ENCODE peak calls at places on chromosomes 13 and 19, in four cellular contexts. One of them, this sample, is unnamed.
A peak's percentile ranks its signal among the peaks of the same experiment; 100 is the strongest.

GRCh38 chr13:26401069-26401468 is 147.1 kb downstream of the CDK8 start:
- DNase-seq in Calu3: no peak
- DNase-seq in progenitor cell of endocrine pancreas: no peak
- DNase-seq in brain microvascular endothelial cell: no peak
- DNase-seq in this sample: no peak

GRCh38 chr13:113077953-113078894 is 27.4 kb upstream of the F7 start:
- DNase-seq in Calu3: no peak
- DNase-seq in progenitor cell of endocrine pancreas: no peak
- DNase-seq in brain microvascular endothelial cell: no peak
- DNase-seq in this sample: no peak

GRCh38 chr19:3239367-3239766 is 14.9 kb downstream of the CELF5 start:
- DNase-seq in Calu3: no peak
- DNase-seq in progenitor cell of endocrine pancreas: no peak
- DNase-seq in brain microvascular endothelial cell: no peak
- DNase-seq in this sample: no peak

GRCh38 chr19:40379446-40380198 is 10.4 kb downstream of the HIPK4 start:
- DNase-seq in Calu3: no peak
- DNase-seq in progenitor cell of endocrine pancreas: no peak
- DNase-seq in brain microvascular endothelial cell: no peak
- DNase-seq in this sample: no peak

GRCh38 chr13:32033744-32034143 is 2.2 kb downstream of the FRY start:
- DNase-seq in Calu3: no peak
- DNase-seq in progenitor cell of endocrine pancreas: no peak
- DNase-seq in brain microvascular endothelial cell: no peak
- DNase-seq in this sample: no peak

GRCh38 chr19:15584541-15585115 is 30.4 kb upstream of the CYP4F8 start:
- DNase-seq in Calu3: peak; percentile 84
- DNase-seq in progenitor cell of endocrine pancreas: no peak
- DNase-seq in brain microvascular endothelial cell: peak; percentile 40
- DNase-seq in this sample: peak; percentile 34

GRCh38 chr19:55442372-55443044 is 592 bp downstream of the SHISA7 start:
- DNase-seq in Calu3: no peak
- DNase-seq in progenitor cell of endocrine pancreas: no peak
- DNase-seq in brain microvascular endothelial cell: no peak
- DNase-seq in this sample: no peak

GRCh38 chr19:10915511-10916091 is 12.8 kb downstream of the YIPF2 start:
- DNase-seq in Calu3: no peak
- DNase-seq in progenitor cell of endocrine pancreas: no peak
- DNase-seq in brain microvascular endothelial cell: peak; percentile 32
- DNase-seq in this sample: peak; percentile 84

GRCh38 chr13:45674908-45675307 is 27.2 kb upstream of the CBY2 start:
- DNase-seq in Calu3: no peak
- DNase-seq in progenitor cell of endocrine pancreas: no peak
- DNase-seq in brain microvascular endothelial cell: peak; percentile 53
- DNase-seq in this sample: peak; percentile 52

GRCh38 chr13:48437381-48437780 is 24.5 kb upstream of the LPAR6 start:
- DNase-seq in Calu3: peak; percentile 9
- DNase-seq in progenitor cell of endocrine pancreas: no peak
- DNase-seq in brain microvascular endothelial cell: peak; percentile 54
- DNase-seq in this sample: no peak

GRCh38 chr13:30907167-30907761 is 1.2 kb downstream of the MEDAG start:
- DNase-seq in Calu3: no peak
- DNase-seq in progenitor cell of endocrine pancreas: no peak
- DNase-seq in brain microvascular endothelial cell: no peak
- DNase-seq in this sample: no peak

GRCh38 chr19:51784922-51785690 is 9.9 kb upstream of the FPR3 start:
- DNase-seq in Calu3: no peak
- DNase-seq in progenitor cell of endocrine pancreas: no peak
- DNase-seq in brain microvascular endothelial cell: peak; percentile 32
- DNase-seq in this sample: peak; percentile 80

GRCh38 chr13:51259359-51259645 is 37.1 kb downstream of the FAM124A start:
- DNase-seq in Calu3: no peak
- DNase-seq in progenitor cell of endocrine pancreas: no peak
- DNase-seq in brain microvascular endothelial cell: no peak
- DNase-seq in this sample: no peak

GRCh38 chr13:73399347-73400216 is 340.8 kb downstream of the KLF5 start:
- DNase-seq in Calu3: peak; percentile 21
- DNase-seq in progenitor cell of endocrine pancreas: no peak
- DNase-seq in brain microvascular endothelial cell: no peak
- DNase-seq in this sample: no peak

GRCh38 chr19:6213696-6214585 is 65.8 kb downstream of the MLLT1 start:
- DNase-seq in Calu3: no peak
- DNase-seq in progenitor cell of endocrine pancreas: no peak
- DNase-seq in brain microvascular endothelial cell: no peak
- DNase-seq in this sample: no peak

GRCh38 chr19:16581971-16582343 is 9.7 kb upstream of the SLC35E1 start:
- DNase-seq in Calu3: no peak
- DNase-seq in progenitor cell of endocrine pancreas: no peak
- DNase-seq in brain microvascular endothelial cell: no peak
- DNase-seq in this sample: no peak

GRCh38 chr13:73865027-73865426 is 269.2 kb downstream of the KLF12 start:
- DNase-seq in Calu3: no peak
- DNase-seq in progenitor cell of endocrine pancreas: no peak
- DNase-seq in brain microvascular endothelial cell: no peak
- DNase-seq in this sample: no peak

GRCh38 chr13:44128522-44128921 is 245.1 kb upstream of the SERP2 start:
- DNase-seq in Calu3: no peak
- DNase-seq in progenitor cell of endocrine pancreas: no peak
- DNase-seq in brain microvascular endothelial cell: no peak
- DNase-seq in this sample: peak; percentile 39

GRCh38 chr13:100646030-100646673 is 28.4 kb downstream of the TMTC4 start:
- DNase-seq in Calu3: peak; percentile 5
- DNase-seq in progenitor cell of endocrine pancreas: peak; percentile 13
- DNase-seq in brain microvascular endothelial cell: peak; percentile 49
- DNase-seq in this sample: no peak

GRCh38 chr19:57803594-57804325 is 11.0 kb downstream of the ZNF552 start:
- DNase-seq in Calu3: peak; percentile 43
- DNase-seq in progenitor cell of endocrine pancreas: peak; percentile 34
- DNase-seq in brain microvascular endothelial cell: peak; percentile 77
- DNase-seq in this sample: peak; percentile 86

GRCh38 chr19:2986951-2987491 is 9.7 kb downstream of the TLE6 start:
- DNase-seq in Calu3: no peak
- DNase-seq in progenitor cell of endocrine pancreas: peak; percentile 37
- DNase-seq in brain microvascular endothelial cell: no peak
- DNase-seq in this sample: no peak

GRCh38 chr19:10685210-10685609 is 16.0 kb upstream of the QTRT1 start:
- DNase-seq in Calu3: no peak
- DNase-seq in progenitor cell of endocrine pancreas: no peak
- DNase-seq in brain microvascular endothelial cell: no peak
- DNase-seq in this sample: no peak

GRCh38 chr13:95375706-95376105 is 74.5 kb upstream of the ABCC4 start:
- DNase-seq in Calu3: no peak
- DNase-seq in progenitor cell of endocrine pancreas: no peak
- DNase-seq in brain microvascular endothelial cell: no peak
- DNase-seq in this sample: no peak

GRCh38 chr13:52034616-52035226 is 10.2 kb downstream of the UTP14C start:
- DNase-seq in Calu3: no peak
- DNase-seq in progenitor cell of endocrine pancreas: no peak
- DNase-seq in brain microvascular endothelial cell: no peak
- DNase-seq in this sample: no peak

GRCh38 chr19:14149509-14149994 is 13.2 kb upstream of the ASF1B start:
- DNase-seq in Calu3: no peak
- DNase-seq in progenitor cell of endocrine pancreas: no peak
- DNase-seq in brain microvascular endothelial cell: no peak
- DNase-seq in this sample: no peak

GRCh38 chr13:97749174-97749573 is 204.3 kb upstream of the IPO5 start:
- DNase-seq in Calu3: peak; percentile 1
- DNase-seq in progenitor cell of endocrine pancreas: no peak
- DNase-seq in brain microvascular endothelial cell: no peak
- DNase-seq in this sample: no peak

GRCh38 chr19:54390942-54391577 is 24.2 kb upstream of the TTYH1 start:
- DNase-seq in Calu3: peak; percentile 75
- DNase-seq in progenitor cell of endocrine pancreas: peak; percentile 60
- DNase-seq in brain microvascular endothelial cell: peak; percentile 26
- DNase-seq in this sample: peak; percentile 26

GRCh38 chr13:69306766-69307165 is 800.9 kb upstream of the ATXN8OS start:
- DNase-seq in Calu3: no peak
- DNase-seq in progenitor cell of endocrine pancreas: no peak
- DNase-seq in brain microvascular endothelial cell: no peak
- DNase-seq in this sample: no peak

GRCh38 chr19:31992750-31993149 is 352.7 kb upstream of the ZNF507 start:
- DNase-seq in Calu3: no peak
- DNase-seq in progenitor cell of endocrine pancreas: no peak
- DNase-seq in brain microvascular endothelial cell: no peak
- DNase-seq in this sample: no peak

GRCh38 chr13:84686458-84686857 is 804.2 kb upstream of the SLITRK1 start:
- DNase-seq in Calu3: no peak
- DNase-seq in progenitor cell of endocrine pancreas: no peak
- DNase-seq in brain microvascular endothelial cell: no peak
- DNase-seq in this sample: no peak

DNA sequence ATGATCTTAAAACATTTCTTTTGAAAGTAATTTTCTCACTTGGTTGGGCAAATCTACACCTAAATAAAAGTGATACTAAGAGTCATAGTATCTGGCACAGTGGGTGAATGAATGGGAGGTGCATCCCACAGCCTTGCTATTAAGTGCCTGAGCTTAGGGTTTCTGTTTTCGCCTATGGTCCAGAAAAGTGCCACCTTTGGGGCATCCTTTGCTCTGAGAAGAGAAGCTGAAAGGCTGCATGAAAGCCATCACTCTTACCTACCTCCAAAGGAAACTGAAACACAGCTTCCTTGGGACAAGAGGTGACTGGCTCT is 55.6 kb upstream of the AKAP11 start:
- DNase-seq in Calu3: no peak
- DNase-seq in progenitor cell of endocrine pancreas: no peak
- DNase-seq in brain microvascular endothelial cell: no peak
- DNase-seq in this sample: no peak
- TF ChIP-seq CTCF in Calu3: no peak
- TF ChIP-seq CTCF in progenitor cell of endocrine pancreas: no peak
- TF ChIP-seq CTCF in brain microvascular endothelial cell: no peak
- TF ChIP-seq CTCF in this sample: peak; percentile 3

DNA sequence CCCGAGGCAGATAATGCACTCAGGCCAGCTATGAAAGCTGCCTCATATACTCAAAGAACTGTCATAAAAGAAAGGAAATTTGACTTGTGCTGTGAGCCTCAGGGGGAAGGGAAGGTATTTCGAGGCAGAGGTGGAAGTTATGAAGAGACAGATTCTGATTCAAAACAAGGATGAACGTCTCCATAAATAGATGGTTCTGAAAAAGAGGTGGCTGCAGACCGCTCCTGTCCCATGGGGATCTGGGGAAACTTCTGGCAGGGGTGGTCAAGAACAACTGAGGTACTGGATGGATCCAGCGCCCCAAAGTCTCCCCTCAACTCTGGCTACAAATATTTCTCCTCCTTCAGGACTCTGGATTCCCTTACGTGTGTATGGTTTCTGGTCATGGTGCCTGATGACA is 168.1 kb upstream of the IRS2 start:
- DNase-seq in Calu3: no peak
- DNase-seq in progenitor cell of endocrine pancreas: no peak
- DNase-seq in brain microvascular endothelial cell: no peak
- DNase-seq in this sample: no peak
- TF ChIP-seq CTCF in Calu3: no peak
- TF ChIP-seq CTCF in progenitor cell of endocrine pancreas: no peak
- TF ChIP-seq CTCF in brain microvascular endothelial cell: no peak
- TF ChIP-seq CTCF in this sample: no peak

GRCh38 chr19:48977061-48977460 is 12.0 kb downstream of the FTL start:
- DNase-seq in Calu3: no peak
- DNase-seq in progenitor cell of endocrine pancreas: no peak
- DNase-seq in brain microvascular endothelial cell: no peak
- DNase-seq in this sample: no peak
- TF ChIP-seq CTCF in Calu3: no peak
- TF ChIP-seq CTCF in progenitor cell of endocrine pancreas: no peak
- TF ChIP-seq CTCF in brain microvascular endothelial cell: no peak
- TF ChIP-seq CTCF in this sample: no peak

GRCh38 chr19:1070931-1071791 is 4.2 kb downstream of the ARHGAP45 start:
- DNase-seq in Calu3: no peak
- DNase-seq in progenitor cell of endocrine pancreas: no peak
- DNase-seq in brain microvascular endothelial cell: no peak
- DNase-seq in this sample: no peak
- TF ChIP-seq CTCF in Calu3: no peak
- TF ChIP-seq CTCF in progenitor cell of endocrine pancreas: no peak
- TF ChIP-seq CTCF in brain microvascular endothelial cell: no peak
- TF ChIP-seq CTCF in this sample: peak; percentile 3

GRCh38 chr13:114234645-114235421 is at the start of gene CDC16:
- DNase-seq in Calu3: peak; percentile 74
- DNase-seq in progenitor cell of endocrine pancreas: peak; percentile 76
- DNase-seq in brain microvascular endothelial cell: peak; percentile 86
- DNase-seq in this sample: peak; percentile 76
- TF ChIP-seq CTCF in Calu3: no peak
- TF ChIP-seq CTCF in progenitor cell of endocrine pancreas: peak; percentile 26
- TF ChIP-seq CTCF in brain microvascular endothelial cell: no peak
- TF ChIP-seq CTCF in this sample: peak; percentile 61

GRCh38 chr13:37070956-37071355 is 11.5 kb upstream of the SUPT20H start:
- DNase-seq in Calu3: no peak
- DNase-seq in progenitor cell of endocrine pancreas: no peak
- DNase-seq in brain microvascular endothelial cell: no peak
- DNase-seq in this sample: no peak

GRCh38 chr13:37072024-37072423 is 12.5 kb upstream of the SUPT20H start:
- DNase-seq in Calu3: no peak
- DNase-seq in progenitor cell of endocrine pancreas: no peak
- DNase-seq in brain microvascular endothelial cell: no peak
- DNase-seq in this sample: no peak

GRCh38 chr13:37076818-37077217 is 17.3 kb upstream of the SUPT20H start:
- DNase-seq in Calu3: no peak
- DNase-seq in progenitor cell of endocrine pancreas: no peak
- DNase-seq in brain microvascular endothelial cell: no peak
- DNase-seq in this sample: no peak

GRCh38 chr13:37075164-37075563 is 15.7 kb upstream of the SUPT20H start:
- DNase-seq in Calu3: no peak
- DNase-seq in progenitor cell of endocrine pancreas: no peak
- DNase-seq in brain microvascular endothelial cell: no peak
- DNase-seq in this sample: no peak

DNA sequence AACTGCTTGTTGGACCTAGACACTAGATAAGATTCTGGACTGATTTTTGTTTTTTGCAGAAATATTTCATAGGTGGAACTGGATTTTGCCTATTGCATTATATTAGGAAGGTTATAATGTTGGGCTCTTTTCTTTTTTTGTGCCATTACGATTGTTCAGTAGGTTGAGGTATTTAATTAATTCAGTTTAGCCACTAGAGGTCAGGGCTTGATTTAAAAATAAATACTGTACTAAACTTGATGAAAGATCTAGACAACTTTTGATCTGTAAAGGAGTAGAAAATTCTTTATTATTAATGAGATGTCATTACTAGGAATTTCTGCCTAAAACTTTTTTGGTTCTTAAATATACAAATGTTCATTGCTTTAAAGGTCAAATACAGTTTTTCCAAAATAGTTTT is 15.2 kb upstream of the SUPT20H start:
- DNase-seq in Calu3: no peak
- DNase-seq in progenitor cell of endocrine pancreas: no peak
- DNase-seq in brain microvascular endothelial cell: no peak
- DNase-seq in this sample: peak; percentile 41
- TF ChIP-seq CTCF in Calu3: no peak
- TF ChIP-seq CTCF in progenitor cell of endocrine pancreas: peak; percentile 48
- TF ChIP-seq CTCF in brain microvascular endothelial cell: peak; percentile 12
- TF ChIP-seq CTCF in this sample: peak; percentile 80

This sample was measured in HFFc6.